ENCODE peak calls at places on chromosomes 4 and X, in eight cellular contexts. U, L, M, P, V, B, A and C are unnamed samples.
A peak's percentile ranks its signal among the peaks of the same experiment; 100 is the strongest.

GRCh38 chr4:174522183-174523002 is at the start of gene HPGD:
- DNase-seq in A (peak; percentile 36), B (peak; percentile 22), V (peak; percentile 70), M (no peak), P (peak; percentile 30), L (peak; percentile 29), U (peak; percentile 54), C (peak; percentile 42)

GRCh38 chrX:41085105-41085882 is at the start of gene USP9X:
- DNase-seq in M (peak; percentile 87), L (peak; percentile 91), U (peak; percentile 78), P (peak; percentile 89), V (peak; percentile 91), A (peak; percentile 83), B (peak; percentile 77), C (peak; percentile 85)

GRCh38 chr4:73067971-73068394 is 1.5 kb downstream of the COX18 start:
- DNase-seq in A (no peak), L (peak; percentile 6), P (no peak), V (no peak), M (no peak), B (no peak), U (no peak), C (peak; percentile 6)

GRCh38 chr4:164815711-164816110 is 61.3 kb upstream of the APELA start:
- DNase-seq in P (no peak), V (no peak), L (no peak), B (no peak), M (no peak), A (no peak), U (no peak), C (no peak)

GRCh38 chr4:122503214-122503613 is 46.7 kb upstream of the IL2 start:
- DNase-seq in B (no peak), P (no peak), U (no peak), M (no peak), A (no peak), L (no peak), V (no peak), C (no peak)

GRCh38 chr4:44563496-44563895 is 87.9 kb downstream of the YIPF7 start:
- DNase-seq in V (no peak), B (no peak), U (no peak), M (no peak), A (no peak), L (no peak), P (no peak), C (no peak)

GRCh38 chrX:133321441-133321840 is 93.8 kb downstream of the GPC4 start:
- DNase-seq in P (no peak), M (no peak), L (no peak), B (no peak), A (no peak), V (no peak), U (no peak), C (no peak)

GRCh38 chr4:159012381-159012780 is 90.5 kb upstream of the RAPGEF2 start:
- DNase-seq in U (no peak), A (no peak), P (no peak), B (no peak), M (no peak), L (peak; percentile 54), V (no peak), C (no peak)

GRCh38 chrX:136121788-136122187 is 25.5 kb upstream of the FHL1 start:
- DNase-seq in L (no peak), M (no peak), U (no peak), V (no peak), B (no peak), A (no peak), P (no peak), C (no peak)

GRCh38 chr4:154618708-154619315 is 6.4 kb upstream of the FGG start:
- DNase-seq in M (peak; percentile 39), B (peak; percentile 44), P (no peak), V (peak; percentile 36), L (peak; percentile 47), A (no peak), U (peak; percentile 67), C (no peak)

GRCh38 chr4:153645183-153645582 is 38.9 kb upstream of the TLR2 start:
- DNase-seq in M (no peak), L (no peak), U (no peak), V (no peak), P (no peak), B (no peak), A (no peak), C (no peak)

GRCh38 chr4:12270546-12270945 is 841.9 kb upstream of the HS3ST1 start:
- DNase-seq in V (no peak), P (no peak), B (no peak), M (peak; percentile 7), U (no peak), A (no peak), L (no peak), C (no peak)

GRCh38 chr4:15365641-15366040 is 62.2 kb upstream of the C1QTNF7 start:
- DNase-seq in A (no peak), V (no peak), M (no peak), P (no peak), U (no peak), B (no peak), L (no peak), C (no peak)

GRCh38 chr4:90145331-90145730 is 18.1 kb downstream of the CCSER1 start:
- DNase-seq in P (no peak), U (no peak), L (no peak), A (no peak), B (no peak), M (no peak), V (no peak), C (no peak)

GRCh38 chrX:46838482-46838857 is 1.6 kb downstream of the RP2 start:
- DNase-seq in B (no peak), U (no peak), L (no peak), V (no peak), A (no peak), P (no peak), M (no peak), C (no peak)

GRCh38 chr4:20065952-20066351 is 185.8 kb upstream of the SLIT2 start:
- DNase-seq in A (no peak), B (no peak), V (no peak), M (no peak), P (no peak), L (no peak), U (no peak), C (no peak)

GRCh38 chr4:153532227-153532626 is 66.1 kb downstream of the TMEM131L start:
- DNase-seq in B (no peak), U (no peak), M (no peak), P (no peak), L (no peak), V (no peak), A (no peak), C (no peak)

GRCh38 chr4:180695851-180696250 is 1547.4 kb upstream of the TENM3 start:
- DNase-seq in B (no peak), V (no peak), M (peak; percentile 70), A (no peak), U (no peak), P (no peak), L (peak; percentile 9), C (no peak)

GRCh38 chr4:39621582-39621981 is 17.1 kb downstream of the SMIM14 start:
- DNase-seq in L (peak; percentile 32), B (no peak), U (no peak), M (peak; percentile 89), P (peak; percentile 65), A (no peak), V (no peak), C (no peak)

GRCh38 chr4:84028340-84028739 is 470.8 kb downstream of the NKX6-1 start:
- DNase-seq in U (no peak), A (no peak), L (no peak), M (no peak), B (no peak), V (no peak), P (no peak), C (no peak)

GRCh38 chr4:57312296-57312695 is 202.1 kb upstream of the IGFBP7 start:
- DNase-seq in A (no peak), B (no peak), V (no peak), U (no peak), L (no peak), M (no peak), P (no peak), C (no peak)

GRCh38 chr4:83793481-83793880 is 257.6 kb downstream of the GPAT3 start:
- DNase-seq in V (no peak), M (no peak), U (no peak), P (no peak), A (no peak), B (no peak), L (no peak), C (no peak)

GRCh38 chr4:39042365-39042764 is 10.2 kb upstream of the TMEM156 start:
- DNase-seq in U (no peak), P (no peak), M (no peak), L (no peak), V (no peak), A (no peak), B (no peak), C (no peak)

GRCh38 chr4:172707622-172708021 is 461.0 kb upstream of the GALNT7 start:
- DNase-seq in B (no peak), V (no peak), P (no peak), U (no peak), L (no peak), A (no peak), M (no peak), C (no peak)

GRCh38 chrX:101009086-101009485 is 39.6 kb downstream of the ARL13A start:
- DNase-seq in B (no peak), P (no peak), M (no peak), L (no peak), U (no peak), V (no peak), A (no peak), C (no peak)

GRCh38 chr4:114264877-114265291 is 285.4 kb upstream of the ARSJ start:
- DNase-seq in B (no peak), M (no peak), A (no peak), P (no peak), L (no peak), U (no peak), V (no peak), C (no peak)

GRCh38 chr4:6340446-6341015 is 70.9 kb downstream of the WFS1 start:
- DNase-seq in V (no peak), U (no peak), M (no peak), P (no peak), A (no peak), B (no peak), L (no peak), C (no peak)

GRCh38 chrX:53440101-53440500 is 5.9 kb upstream of the HSD17B10 start:
- DNase-seq in B (no peak), A (no peak), M (no peak), U (no peak), L (no peak), P (no peak), V (no peak), C (no peak)

GRCh38 chr4:40621592-40622512 is 7.8 kb downstream of the RBM47 start:
- DNase-seq in L (peak; percentile 88), B (no peak), P (peak; percentile 67), U (no peak), V (no peak), M (peak; percentile 94), A (no peak), C (no peak)